ENCODE peak calls at places on chromosomes 11 and 22, in eight cellular contexts. N is astrocyte of the spinal cord; C is SJCRH30; K is CD4-positive, alpha-beta memory T cell; X is ovary; I is brain microvascular endothelial cell; F is stomach; J is mucosa of descending colon. E is an unnamed sample.

GRCh38 chr11:74686792-74687191 is 44.4 kb downstream of the CHRDL2 start:
- DNase-seq in X (no peak), J (peak; percentile 10), F (no peak), K (no peak), I (peak; percentile 74), C (no peak), N (peak; percentile 58), E (no peak)

GRCh38 chr11:134331565-134332188 is at the start of gene GLB1L2:
- DNase-seq in J (peak; percentile 94), K (peak; percentile 79), N (no peak), F (peak; percentile 85), C (no peak), I (peak; percentile 12), X (peak; percentile 85), E (peak; percentile 74)

GRCh38 chr11:83087035-83087434 is 15.3 kb upstream of the RAB30 start:
- DNase-seq in X (no peak), N (peak; percentile 6), C (peak; percentile 30), J (no peak), I (no peak), K (no peak), F (no peak), E (no peak)

GRCh38 chr11:18063131-18063530 is 17.1 kb upstream of the TPH1 start:
- DNase-seq in J (no peak), I (no peak), K (no peak), N (no peak), F (peak; percentile 32), C (peak; percentile 76), X (no peak), E (no peak)

GRCh38 chr11:34124885-34125668 is 19.6 kb downstream of the NAT10 start:
- DNase-seq in I (no peak), C (no peak), K (no peak), J (no peak), N (no peak), X (no peak), F (no peak), E (no peak)

GRCh38 chr22:24985824-24986214 is 33.3 kb downstream of the KIAA1671 start:
- DNase-seq in I (peak; percentile 98), X (no peak), F (no peak), J (no peak), N (peak; percentile 84), K (no peak), C (no peak), E (no peak)

GRCh38 chr22:25126510-25126909 is 73.1 kb upstream of the CRYBB3 start:
- DNase-seq in C (no peak), I (no peak), J (no peak), K (no peak), N (no peak), X (no peak), F (no peak), E (no peak)

GRCh38 chr22:26547426-26547825 is 35.2 kb upstream of the TFIP11 start:
- DNase-seq in J (no peak), K (no peak), F (no peak), I (no peak), X (no peak), N (no peak), C (no peak), E (no peak)

GRCh38 chr22:49300951-49301397 is 526.7 kb downstream of the BRD1 start:
- DNase-seq in C (no peak), J (no peak), K (no peak), I (no peak), X (no peak), F (peak; percentile 14), N (no peak), E (no peak)

GRCh38 chr11:103863497-103863896 is 172.9 kb upstream of the DDI1 start:
- DNase-seq in X (no peak), J (no peak), F (no peak), I (peak; percentile 65), N (peak; percentile 43), C (no peak), K (no peak), E (no peak)

GRCh38 chr11:12183827-12184620 is 73.6 kb downstream of the MICAL2 start:
- DNase-seq in F (no peak), X (no peak), I (no peak), C (no peak), K (no peak), J (no peak), N (no peak), E (no peak)

GRCh38 chr22:41917906-41918791 is 3.3 kb upstream of the SHISA8 start:
- DNase-seq in C (peak; percentile 66), J (peak; percentile 72), I (peak; percentile 29), N (peak; percentile 61), X (no peak), K (no peak), F (peak; percentile 58), E (peak; percentile 67)

GRCh38 chr11:111913031-111913861 is 712 bp downstream of the HSPB2 start:
- DNase-seq in I (no peak), X (peak; percentile 61), F (no peak), K (no peak), N (no peak), C (no peak), J (no peak), E (no peak)
- H3K4me3 ChIP-seq in I (no peak overlapping the region), X (peak overlapping the region; percentile 58), F (peak overlapping the region; percentile 56), K (no peak overlapping the region), N (no peak overlapping the region), C (peak overlapping the region; percentile 53), J (no peak overlapping the region), E (no peak overlapping the region)

DNA sequence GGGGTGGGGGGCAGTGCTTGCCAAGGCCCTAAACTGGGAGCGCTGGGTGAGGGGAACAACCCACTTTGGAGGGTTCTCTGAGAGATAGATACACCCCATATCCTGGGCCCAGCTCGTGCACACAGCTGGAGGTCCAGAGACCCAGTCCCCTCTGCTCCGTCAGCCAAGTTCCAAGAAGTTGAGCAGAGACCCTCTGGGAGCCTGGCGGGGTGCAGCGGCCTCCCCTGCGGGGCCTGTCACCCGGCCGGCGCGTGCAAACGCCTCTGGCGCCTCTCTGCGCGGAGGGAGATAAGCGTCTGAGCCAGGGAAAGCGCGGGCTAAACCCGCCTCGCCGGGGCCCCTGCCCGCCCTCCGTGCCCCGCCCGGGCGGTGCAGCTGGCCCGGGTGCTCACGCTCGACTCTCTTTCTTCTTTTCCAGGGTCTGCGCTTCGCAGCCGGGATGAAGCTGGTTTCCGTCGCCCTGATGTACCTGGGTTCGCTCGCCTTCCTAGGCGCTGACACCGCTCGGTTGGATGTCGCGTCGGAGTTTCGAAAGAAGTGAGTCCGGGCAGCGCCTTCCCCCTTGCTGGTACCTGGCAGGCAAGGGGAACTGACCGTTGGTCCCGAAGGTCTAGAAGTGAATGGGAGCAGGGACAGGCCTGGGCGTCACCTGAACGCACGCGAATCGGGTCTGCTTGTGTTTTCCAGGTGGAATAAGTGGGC is 540 bp downstream of the ADM start:
- DNase-seq in F (peak; percentile 49), X (peak; percentile 55), N (peak; percentile 32), I (peak; percentile 27), K (no peak), C (no peak), J (peak; percentile 72), E (peak; percentile 43)
- H3K4me3 ChIP-seq in F (peak overlapping the region; percentile 75), X (peak overlapping the region; percentile 70), N (peak overlapping the region; percentile 76), I (peak overlapping the region; percentile 95), K (peak overlapping the region; percentile 99), C (peak overlapping the region; percentile 64), J (peak overlapping the region; percentile 37), E (peak overlapping the region; percentile 55)

GRCh38 chr11:65778431-65778900 is 2.3 kb downstream of the AP5B1 start:
- DNase-seq in K (no peak), C (no peak), F (peak; percentile 22), N (no peak), I (no peak), J (no peak), X (no peak), E (no peak)

GRCh38 chr11:65776196-65776595 is 4.6 kb downstream of the AP5B1 start:
- DNase-seq in N (no peak), C (no peak), X (no peak), K (no peak), F (peak; percentile 29), J (no peak), I (no peak), E (no peak)

GRCh38 chr11:65777241-65777640 is 3.5 kb downstream of the AP5B1 start:
- DNase-seq in C (no peak), J (no peak), K (no peak), N (no peak), F (peak; percentile 21), X (no peak), I (no peak), E (no peak)

GRCh38 chr11:65777821-65778361 is 2.9 kb downstream of the AP5B1 start:
- DNase-seq in X (no peak), N (no peak), C (no peak), K (no peak), I (no peak), J (no peak), F (peak; percentile 24), E (no peak)

GRCh38 chr11:65776710-65777141 is 4.0 kb downstream of the AP5B1 start:
- DNase-seq in X (no peak), J (no peak), I (no peak), C (no peak), N (no peak), F (peak; percentile 21), K (no peak), E (no peak)
- H3K4me3 ChIP-seq in X (no peak overlapping the region), J (no peak overlapping the region), I (no peak overlapping the region), C (no peak overlapping the region), N (no peak overlapping the region), F (no peak overlapping the region), K (no peak overlapping the region), E (no peak overlapping the region)

GRCh38 chr11:128889657-128890213 is 1.4 kb upstream of the KCNJ5 start:
- DNase-seq in C (peak; percentile 34), I (no peak), N (no peak), F (no peak), X (no peak), J (no peak), K (no peak), E (no peak)

GRCh38 chr11:128891410-128891861 is 280 bp downstream of the KCNJ5 start:
- DNase-seq in K (no peak), J (no peak), N (no peak), I (no peak), F (no peak), X (no peak), C (no peak), E (no peak)

GRCh38 chr11:128890543-128891409 is at the start of gene KCNJ5:
- DNase-seq in C (peak; percentile 66), K (no peak), F (peak; percentile 56), N (no peak), J (peak; percentile 62), X (peak; percentile 62), I (no peak), E (no peak)

GRCh38 chr11:128891912-128892398 is 799 bp downstream of the KCNJ5 start:
- DNase-seq in N (no peak), F (peak; percentile 65), K (no peak), J (no peak), C (no peak), I (no peak), X (no peak), E (no peak)

DNA sequence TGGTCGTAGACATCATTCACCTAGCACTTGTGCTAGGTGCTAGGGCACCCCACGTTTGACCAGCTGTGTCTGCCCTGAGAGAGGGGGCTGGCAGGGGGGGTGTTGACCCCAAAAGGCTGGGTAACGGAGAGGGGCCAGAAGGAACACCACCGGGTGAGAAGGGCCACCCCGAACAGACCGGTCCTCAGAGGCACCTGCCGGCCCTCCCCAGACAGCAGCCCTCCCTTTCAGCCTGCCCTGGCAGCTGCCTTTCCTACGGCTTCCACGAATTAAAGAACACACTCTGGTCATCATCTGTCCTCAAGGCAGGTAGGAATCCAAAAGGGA is 977 bp upstream of the KCNJ5 start:
- DNase-seq in X (no peak), C (no peak), N (no peak), K (no peak), J (no peak), I (no peak), F (no peak), E (no peak)
- H3K4me3 ChIP-seq in X (no peak overlapping the region), C (peak overlapping the region; percentile 72), N (peak overlapping the region; percentile 35), K (no peak overlapping the region), J (no peak overlapping the region), I (peak overlapping the region; percentile 52), F (peak overlapping the region; percentile 52), E (no peak overlapping the region)